ENCODE peak calls at places on chromosomes 2 and 18, in nine cellular contexts. H, R, M, X, O, B, K, Z and J are unnamed samples.

GRCh38 chr18:3689986-3690681 is 240.2 kb downstream of the TGIF1 start:
- DNase-seq in B (no peak), K (no peak), H (no peak), M (no peak), O (no peak), Z (no peak), X (no peak), R (no peak), J (no peak)

GRCh38 chr2:163375472-163375871 is 360.3 kb downstream of the FIGN start:
- DNase-seq in H (no peak), B (no peak), Z (no peak), R (no peak), K (no peak), M (no peak), X (no peak), O (no peak), J (no peak)

GRCh38 chr18:32930695-32931301 is 158.0 kb upstream of the KLHL14 start:
- DNase-seq in O (no peak), B (no peak), M (no peak), X (peak; percentile 16), K (no peak), H (no peak), Z (no peak), R (no peak), J (peak; percentile 63)

GRCh38 chr2:49687873-49688272 is 533.6 kb upstream of the FSHR start:
- DNase-seq in R (no peak), B (no peak), M (no peak), H (no peak), X (no peak), Z (no peak), O (no peak), K (no peak), J (peak; percentile 3)

GRCh38 chr2:142872900-142873724 is 4.4 kb upstream of the KYNU start:
- DNase-seq in K (no peak), R (no peak), H (no peak), M (no peak), B (no peak), X (no peak), O (no peak), Z (no peak), J (no peak)

GRCh38 chr2:212863185-212863588 is 288.2 kb downstream of the IKZF2 start:
- DNase-seq in O (no peak), R (no peak), K (no peak), B (no peak), M (no peak), H (peak; percentile 30), X (peak; percentile 10), Z (no peak), J (peak; percentile 24)

GRCh38 chr2:62956646-62957045 is 94.0 kb upstream of the OTX1 start:
- DNase-seq in O (no peak), X (no peak), B (no peak), Z (no peak), M (no peak), K (no peak), R (no peak), H (no peak), J (peak; percentile 2)

GRCh38 chr2:9675369-9676351 is 44.9 kb upstream of the YWHAQ start:
- DNase-seq in X (no peak), R (no peak), B (no peak), O (no peak), Z (no peak), M (no peak), H (no peak), K (no peak), J (no peak)

GRCh38 chr2:68736086-68736485 is 1.5 kb downstream of the ARHGAP25 start:
- DNase-seq in X (no peak), M (no peak), H (no peak), R (no peak), K (no peak), Z (no peak), B (no peak), O (no peak), J (no peak)
- H3K4me3 ChIP-seq in X (no peak overlapping the region), M (no peak overlapping the region), H (peak overlapping the region; percentile 25), R (no peak overlapping the region), K (peak overlapping the region; percentile 14), Z (peak overlapping the region; percentile 41), B (peak overlapping the region; percentile 28), O (peak overlapping the region; percentile 61), J (no peak overlapping the region)

GRCh38 chr18:48943736-48944527 is 6.8 kb downstream of the SMAD7 start:
- DNase-seq in R (no peak), H (no peak), X (no peak), Z (no peak), M (no peak), B (no peak), K (no peak), O (no peak), J (no peak)
- H3K4me1 ChIP-seq in R (peaks cover 81% of the 10 kb centered on the region), H (peaks cover 36% of the 10 kb centered on the region), X (peaks cover 27% of the 10 kb centered on the region), Z (peaks cover 91% of the 10 kb centered on the region), M (peaks cover 45% of the 10 kb centered on the region), B (peaks cover 92% of the 10 kb centered on the region), K (peaks cover 95% of the 10 kb centered on the region), O (peaks cover 87% of the 10 kb centered on the region), J (peaks cover 86% of the 10 kb centered on the region)

GRCh38 chr18:62324917-62325805 is at the start of gene TNFRSF11A:
- DNase-seq in K (no peak), Z (peak; percentile 58), H (no peak), R (no peak), B (no peak), M (peak; percentile 45), X (peak; percentile 83), O (peak; percentile 49), J (no peak)
- TF ChIP-seq CTCF in K (peak; percentile 23), Z (peak; percentile 30), H (peak; percentile 20), R (peak; percentile 6), B (peak; percentile 27), M (no peak), X (peak; percentile 48), O (peak; percentile 25), J (peak; percentile 18)

GRCh38 chr2:207504513-207505171 is 25.1 kb upstream of the CREB1 start:
- DNase-seq in H (no peak), M (peak; percentile 13), X (no peak), O (no peak), R (peak; percentile 70), Z (no peak), B (no peak), K (peak; percentile 24), J (peak; percentile 38)
- H3K4me3 ChIP-seq in H (no peak overlapping the region), M (no peak overlapping the region), X (no peak overlapping the region), O (no peak overlapping the region), R (no peak overlapping the region), Z (no peak overlapping the region), B (no peak overlapping the region), K (no peak overlapping the region), J (no peak overlapping the region)

GRCh38 chr18:35418610-35419009 is 41.5 kb upstream of the ZNF396 start:
- DNase-seq in Z (no peak), K (no peak), O (no peak), B (no peak), R (no peak), X (no peak), M (no peak), H (no peak), J (no peak)
- H3K4me1 ChIP-seq in Z (no peaks in the 10 kb centered on the region), K (no peaks in the 10 kb centered on the region), O (no peaks in the 10 kb centered on the region), B (no peaks in the 10 kb centered on the region), R (peaks cover 8% of the 10 kb centered on the region), X (no peaks in the 10 kb centered on the region), M (no peaks in the 10 kb centered on the region), H (peaks cover 12% of the 10 kb centered on the region), J (no peaks in the 10 kb centered on the region)

GRCh38 chr2:127701651-127702394 is 526 bp downstream of the SFT2D3 start:
- DNase-seq in B (peak; percentile 51), R (peak; percentile 84), H (peak; percentile 36), X (peak; percentile 57), Z (peak; percentile 93), O (peak; percentile 64), K (peak; percentile 62), M (peak; percentile 46), J (peak; percentile 80)
- TF ChIP-seq CTCF in B (peak; percentile 36), R (no peak), H (no peak), X (peak; percentile 63), Z (peak; percentile 38), O (no peak), K (peak; percentile 42), M (no peak), J (peak; percentile 18)

GRCh38 chr2:191847764-191848163 is 876 bp upstream of the CAVIN2 start:
- DNase-seq in B (no peak), M (no peak), R (no peak), X (no peak), Z (no peak), O (no peak), H (no peak), K (no peak), J (no peak)

GRCh38 chr2:191848771-191849726 is 2.2 kb upstream of the CAVIN2 start:
- DNase-seq in Z (no peak), R (no peak), M (no peak), B (no peak), K (no peak), H (no peak), X (no peak), O (no peak), J (no peak)

GRCh38 chr2:191845876-191846786 is 757 bp downstream of the CAVIN2 start:
- DNase-seq in O (no peak), X (peak; percentile 16), B (no peak), H (no peak), Z (no peak), M (no peak), R (no peak), K (peak; percentile 40), J (no peak)

GRCh38 chr2:191845248-191845715 is 1.6 kb downstream of the CAVIN2 start:
- DNase-seq in M (no peak), R (no peak), Z (peak; percentile 59), B (no peak), H (no peak), X (no peak), K (peak; percentile 60), O (no peak), J (no peak)

GRCh38 chr2:191846787-191847620 is at the start of gene CAVIN2:
- DNase-seq in O (no peak), R (peak; percentile 75), H (peak; percentile 5), M (peak; percentile 48), K (peak; percentile 88), B (peak; percentile 20), X (peak; percentile 17), Z (peak; percentile 64), J (peak; percentile 86)
- H3K4me3 ChIP-seq in O (no peak within 1 kb of the TSS), R (peak within 1 kb of the TSS; percentile 53), H (no peak within 1 kb of the TSS), M (peak within 1 kb of the TSS; percentile 24), K (peak within 1 kb of the TSS; percentile 75), B (peak within 1 kb of the TSS; percentile 61), X (peak within 1 kb of the TSS; percentile 65), Z (peak within 1 kb of the TSS; percentile 66), J (no peak within 1 kb of the TSS)